ENCODE peak calls at places on chromosome 4, in seven cellular contexts. One of them, this sample, is unnamed.

GRCh38 chr4:95603393-95603792 is 54.6 kb upstream of the UNC5C start:
- DNase-seq in mammary epithelial cell: no peak
- DNase-seq in GM23338: no peak
- DNase-seq in right lobe of liver: no peak
- DNase-seq in esophagus muscularis mucosa: no peak
- DNase-seq in right atrium auricular region: no peak
- DNase-seq in small intestine: no peak
- DNase-seq in this sample: no peak

GRCh38 chr4:180794352-180794751 is 1448.8 kb upstream of the TENM3 start:
- DNase-seq in mammary epithelial cell: no peak
- DNase-seq in GM23338: no peak
- DNase-seq in right lobe of liver: no peak
- DNase-seq in esophagus muscularis mucosa: no peak
- DNase-seq in right atrium auricular region: no peak
- DNase-seq in small intestine: no peak
- DNase-seq in this sample: no peak

GRCh38 chr4:124414641-124415040 is 297.9 kb downstream of the ANKRD50 start:
- DNase-seq in mammary epithelial cell: peak; percentile 74
- DNase-seq in GM23338: no peak
- DNase-seq in right lobe of liver: no peak
- DNase-seq in esophagus muscularis mucosa: no peak
- DNase-seq in right atrium auricular region: no peak
- DNase-seq in small intestine: no peak
- DNase-seq in this sample: no peak

GRCh38 chr4:111108138-111108537 is 485.3 kb upstream of the PITX2 start:
- DNase-seq in mammary epithelial cell: no peak
- DNase-seq in GM23338: no peak
- DNase-seq in right lobe of liver: no peak
- DNase-seq in esophagus muscularis mucosa: no peak
- DNase-seq in right atrium auricular region: no peak
- DNase-seq in small intestine: no peak
- DNase-seq in this sample: no peak

GRCh38 chr4:34878961-34879360 is 1365.4 kb downstream of the ARAP2 start:
- DNase-seq in mammary epithelial cell: no peak
- DNase-seq in GM23338: peak; percentile 28
- DNase-seq in right lobe of liver: no peak
- DNase-seq in esophagus muscularis mucosa: no peak
- DNase-seq in right atrium auricular region: no peak
- DNase-seq in small intestine: no peak
- DNase-seq in this sample: no peak

GRCh38 chr4:108483077-108483476 is 137.3 kb upstream of the RPL34 start:
- DNase-seq in mammary epithelial cell: no peak
- DNase-seq in GM23338: no peak
- DNase-seq in right lobe of liver: no peak
- DNase-seq in esophagus muscularis mucosa: no peak
- DNase-seq in right atrium auricular region: no peak
- DNase-seq in small intestine: no peak
- DNase-seq in this sample: no peak

GRCh38 chr4:2264481-2265041 is 2.7 kb upstream of the MXD4 start:
- DNase-seq in mammary epithelial cell: no peak
- DNase-seq in GM23338: no peak
- DNase-seq in right lobe of liver: peak; percentile 50
- DNase-seq in esophagus muscularis mucosa: no peak
- DNase-seq in right atrium auricular region: no peak
- DNase-seq in small intestine: no peak
- DNase-seq in this sample: no peak

GRCh38 chr4:8834681-8835220 is 36.9 kb downstream of the HMX1 start:
- DNase-seq in mammary epithelial cell: no peak
- DNase-seq in GM23338: no peak
- DNase-seq in right lobe of liver: no peak
- DNase-seq in esophagus muscularis mucosa: no peak
- DNase-seq in right atrium auricular region: peak; percentile 50
- DNase-seq in small intestine: no peak
- DNase-seq in this sample: no peak

GRCh38 chr4:188714488-188714887 is 575.2 kb downstream of the TRIML1 start:
- DNase-seq in mammary epithelial cell: no peak
- DNase-seq in GM23338: no peak
- DNase-seq in right lobe of liver: no peak
- DNase-seq in esophagus muscularis mucosa: no peak
- DNase-seq in right atrium auricular region: no peak
- DNase-seq in small intestine: no peak
- DNase-seq in this sample: no peak

GRCh38 chr4:87679449-87680169 is 29.5 kb downstream of the DMP1 start:
- DNase-seq in mammary epithelial cell: peak; percentile 3
- DNase-seq in GM23338: peak; percentile 80
- DNase-seq in right lobe of liver: no peak
- DNase-seq in esophagus muscularis mucosa: no peak
- DNase-seq in right atrium auricular region: peak; percentile 61
- DNase-seq in small intestine: peak; percentile 12
- DNase-seq in this sample: no peak

GRCh38 chr4:150206265-150206664 is 128.0 kb downstream of the DCLK2 start:
- DNase-seq in mammary epithelial cell: no peak
- DNase-seq in GM23338: no peak
- DNase-seq in right lobe of liver: no peak
- DNase-seq in esophagus muscularis mucosa: peak; percentile 10
- DNase-seq in right atrium auricular region: no peak
- DNase-seq in small intestine: no peak
- DNase-seq in this sample: no peak
- H3K4me1 ChIP-seq in mammary epithelial cell: no peaks in the 10 kb centered on the region
- H3K4me1 ChIP-seq in GM23338: no peaks in the 10 kb centered on the region
- H3K4me1 ChIP-seq in right lobe of liver: no peaks in the 10 kb centered on the region
- H3K4me1 ChIP-seq in esophagus muscularis mucosa: peaks cover 18% of the 10 kb centered on the region
- H3K4me1 ChIP-seq in right atrium auricular region: peaks cover 23% of the 10 kb centered on the region
- H3K4me1 ChIP-seq in small intestine: no peaks in the 10 kb centered on the region
- H3K4me1 ChIP-seq in this sample: no peaks in the 10 kb centered on the region

GRCh38 chr4:184815046-184815877 is 10.5 kb downstream of the ACSL1 start:
- DNase-seq in mammary epithelial cell: peak; percentile 96
- DNase-seq in GM23338: no peak
- DNase-seq in right lobe of liver: peak; percentile 91
- DNase-seq in esophagus muscularis mucosa: no peak
- DNase-seq in right atrium auricular region: peak; percentile 85
- DNase-seq in small intestine: peak; percentile 92
- DNase-seq in this sample: peak; percentile 84

GRCh38 chr4:184819786-184820185 is 6.0 kb downstream of the ACSL1 start:
- DNase-seq in mammary epithelial cell: no peak
- DNase-seq in GM23338: no peak
- DNase-seq in right lobe of liver: peak; percentile 90
- DNase-seq in esophagus muscularis mucosa: no peak
- DNase-seq in right atrium auricular region: no peak
- DNase-seq in small intestine: no peak
- DNase-seq in this sample: no peak

GRCh38 chr4:184816962-184817361 is 8.8 kb downstream of the ACSL1 start:
- DNase-seq in mammary epithelial cell: no peak
- DNase-seq in GM23338: no peak
- DNase-seq in right lobe of liver: no peak
- DNase-seq in esophagus muscularis mucosa: no peak
- DNase-seq in right atrium auricular region: no peak
- DNase-seq in small intestine: no peak
- DNase-seq in this sample: no peak

GRCh38 chr4:184817494-184818215 is 8.1 kb downstream of the ACSL1 start:
- DNase-seq in mammary epithelial cell: no peak
- DNase-seq in GM23338: no peak
- DNase-seq in right lobe of liver: no peak
- DNase-seq in esophagus muscularis mucosa: no peak
- DNase-seq in right atrium auricular region: no peak
- DNase-seq in small intestine: no peak
- DNase-seq in this sample: peak; percentile 76

GRCh38 chr4:184818216-184818564 is 7.6 kb downstream of the ACSL1 start:
- DNase-seq in mammary epithelial cell: no peak
- DNase-seq in GM23338: no peak
- DNase-seq in right lobe of liver: no peak
- DNase-seq in esophagus muscularis mucosa: no peak
- DNase-seq in right atrium auricular region: no peak
- DNase-seq in small intestine: no peak
- DNase-seq in this sample: no peak
- H3K4me1 ChIP-seq in mammary epithelial cell: peaks cover 34% of the 10 kb centered on the region
- H3K4me1 ChIP-seq in GM23338: peaks cover 3% of the 10 kb centered on the region
- H3K4me1 ChIP-seq in right lobe of liver: peaks cover 82% of the 10 kb centered on the region
- H3K4me1 ChIP-seq in esophagus muscularis mucosa: peaks cover 41% of the 10 kb centered on the region
- H3K4me1 ChIP-seq in right atrium auricular region: peaks cover 86% of the 10 kb centered on the region
- H3K4me1 ChIP-seq in small intestine: peaks cover 6% of the 10 kb centered on the region
- H3K4me1 ChIP-seq in this sample: peaks cover 18% of the 10 kb centered on the region

GRCh38 chr4:24179201-24179840 is 289.5 kb upstream of the PPARGC1A start:
- DNase-seq in mammary epithelial cell: no peak
- DNase-seq in GM23338: no peak
- DNase-seq in right lobe of liver: no peak
- DNase-seq in esophagus muscularis mucosa: no peak
- DNase-seq in right atrium auricular region: no peak
- DNase-seq in small intestine: no peak
- DNase-seq in this sample: no peak

GRCh38 chr4:24169956-24170355 is 280.1 kb upstream of the PPARGC1A start:
- DNase-seq in mammary epithelial cell: no peak
- DNase-seq in GM23338: no peak
- DNase-seq in right lobe of liver: no peak
- DNase-seq in esophagus muscularis mucosa: no peak
- DNase-seq in right atrium auricular region: no peak
- DNase-seq in small intestine: no peak
- DNase-seq in this sample: no peak

GRCh38 chr4:24175707-24176106 is 285.9 kb upstream of the PPARGC1A start:
- DNase-seq in mammary epithelial cell: no peak
- DNase-seq in GM23338: no peak
- DNase-seq in right lobe of liver: no peak
- DNase-seq in esophagus muscularis mucosa: no peak
- DNase-seq in right atrium auricular region: no peak
- DNase-seq in small intestine: no peak
- DNase-seq in this sample: no peak

GRCh38 chr4:24172406-24172805 is 282.6 kb upstream of the PPARGC1A start:
- DNase-seq in mammary epithelial cell: no peak
- DNase-seq in GM23338: no peak
- DNase-seq in right lobe of liver: no peak
- DNase-seq in esophagus muscularis mucosa: no peak
- DNase-seq in right atrium auricular region: no peak
- DNase-seq in small intestine: no peak
- DNase-seq in this sample: no peak

DNA sequence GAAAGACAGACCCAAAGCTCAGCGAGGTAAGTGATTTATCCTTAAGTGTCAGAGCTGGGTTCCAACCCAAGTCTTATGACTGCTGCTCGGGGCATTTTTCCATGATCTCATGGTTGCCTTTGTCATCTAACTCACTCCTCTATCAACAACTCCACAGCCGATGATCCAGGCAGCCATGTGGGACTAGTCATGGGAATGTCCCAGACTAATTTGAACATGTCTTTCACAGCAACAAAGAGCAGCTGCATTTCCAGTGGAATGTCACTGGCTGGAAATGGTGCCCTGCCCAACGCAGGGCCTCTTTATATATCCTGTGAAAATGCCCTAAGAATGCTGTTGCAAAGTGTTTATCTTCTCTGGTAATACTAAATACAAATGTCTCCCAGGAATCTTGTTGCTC is 284.8 kb upstream of the PPARGC1A start:
- DNase-seq in mammary epithelial cell: no peak
- DNase-seq in GM23338: no peak
- DNase-seq in right lobe of liver: no peak
- DNase-seq in esophagus muscularis mucosa: no peak
- DNase-seq in right atrium auricular region: no peak
- DNase-seq in small intestine: no peak
- DNase-seq in this sample: no peak
- H3K4me1 ChIP-seq in mammary epithelial cell: no peaks in the 10 kb centered on the region
- H3K4me1 ChIP-seq in GM23338: no peaks in the 10 kb centered on the region
- H3K4me1 ChIP-seq in right lobe of liver: no peaks in the 10 kb centered on the region
- H3K4me1 ChIP-seq in esophagus muscularis mucosa: no peaks in the 10 kb centered on the region
- H3K4me1 ChIP-seq in right atrium auricular region: no peaks in the 10 kb centered on the region
- H3K4me1 ChIP-seq in small intestine: no peaks in the 10 kb centered on the region
- H3K4me1 ChIP-seq in this sample: no peaks in the 10 kb centered on the region

DNA sequence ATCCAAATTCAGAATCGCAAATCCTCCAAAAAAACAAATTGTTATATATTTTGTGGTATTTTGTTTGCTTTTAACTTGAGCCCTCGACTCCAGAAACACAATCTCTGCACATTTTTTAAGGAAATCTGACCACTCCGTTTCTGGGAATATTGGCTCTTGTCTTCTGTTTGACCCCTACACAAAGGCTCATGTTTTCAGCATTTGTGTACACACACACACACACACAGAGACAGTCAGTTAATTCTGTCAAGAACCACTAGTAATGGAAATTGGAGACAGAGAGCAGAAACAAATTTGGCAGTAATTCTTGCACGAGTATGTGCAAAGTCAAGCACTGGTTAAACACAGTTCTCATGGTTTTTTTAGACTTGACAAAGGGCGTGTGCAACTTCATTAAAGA is 115.4 kb downstream of the AFAP1 start:
- DNase-seq in mammary epithelial cell: no peak
- DNase-seq in GM23338: no peak
- DNase-seq in right lobe of liver: no peak
- DNase-seq in esophagus muscularis mucosa: no peak
- DNase-seq in right atrium auricular region: no peak
- DNase-seq in small intestine: no peak
- DNase-seq in this sample: no peak
- H3K4me1 ChIP-seq in mammary epithelial cell: peaks cover 18% of the 10 kb centered on the region
- H3K4me1 ChIP-seq in GM23338: peaks cover 30% of the 10 kb centered on the region
- H3K4me1 ChIP-seq in right lobe of liver: peaks cover 4% of the 10 kb centered on the region
- H3K4me1 ChIP-seq in esophagus muscularis mucosa: peaks cover 75% of the 10 kb centered on the region
- H3K4me1 ChIP-seq in right atrium auricular region: peaks cover 58% of the 10 kb centered on the region
- H3K4me1 ChIP-seq in small intestine: peaks cover 6% of the 10 kb centered on the region
- H3K4me1 ChIP-seq in this sample: no peaks in the 10 kb centered on the region

DNA sequence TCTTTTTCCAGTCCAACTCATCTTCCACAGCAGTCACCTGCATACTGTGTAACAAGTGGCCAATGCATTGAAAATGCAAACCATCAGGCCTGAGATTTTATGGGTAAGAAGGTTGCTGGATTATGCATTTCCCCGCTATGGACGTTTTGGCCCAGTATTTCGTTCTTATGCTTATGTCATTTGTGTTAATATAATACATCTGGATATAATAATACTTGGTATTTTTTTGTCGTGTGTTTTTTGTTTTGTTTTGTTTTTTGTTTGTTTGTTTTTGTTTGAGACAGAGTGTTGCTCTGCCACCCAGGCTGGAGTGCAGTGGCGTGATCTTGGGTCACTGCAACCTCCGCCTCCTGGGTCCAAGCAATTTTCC is 64.6 kb downstream of the COQ2 start:
- DNase-seq in mammary epithelial cell: no peak
- DNase-seq in GM23338: no peak
- DNase-seq in right lobe of liver: no peak
- DNase-seq in esophagus muscularis mucosa: no peak
- DNase-seq in right atrium auricular region: no peak
- DNase-seq in small intestine: no peak
- DNase-seq in this sample: no peak
- H3K4me1 ChIP-seq in mammary epithelial cell: peaks cover 14% of the 10 kb centered on the region
- H3K4me1 ChIP-seq in GM23338: peaks cover 3% of the 10 kb centered on the region
- H3K4me1 ChIP-seq in right lobe of liver: no peaks in the 10 kb centered on the region
- H3K4me1 ChIP-seq in esophagus muscularis mucosa: peaks cover 11% of the 10 kb centered on the region
- H3K4me1 ChIP-seq in right atrium auricular region: no peaks in the 10 kb centered on the region
- H3K4me1 ChIP-seq in small intestine: no peaks in the 10 kb centered on the region
- H3K4me1 ChIP-seq in this sample: peaks cover 86% of the 10 kb centered on the region

This sample was measured in spleen.